ENCODE peak calls at places on chromosomes 1 and 21, in nine cellular contexts. P is IMR-90, N is tibial artery, M is PC-9, E is brain microvascular endothelial cell, I is AG04450, T is A549, U is H9, X is hepatocyte. J is an unnamed sample.
A peak's percentile ranks its signal among the peaks of the same experiment; 100 is the strongest.

GRCh38 chr1:6352138-6352563 is 41.4 kb downstream of the ACOT7 start:
- DNase-seq in P (no peak), N (no peak), M (no peak), E (no peak), I (no peak), T (no peak), U (peak; percentile 94), X (no peak), J (no peak)

GRCh38 chr1:220528679-220529529 is 968 bp downstream of the MARK1 start:
- DNase-seq in P (no peak), N (no peak), M (no peak), E (no peak), I (no peak), T (no peak), U (peak; percentile 48), X (peak; percentile 32), J (peak; percentile 44)

GRCh38 chr21:16578912-16579311 is 849.1 kb downstream of the USP25 start:
- DNase-seq in P (no peak), N (no peak), M (no peak), E (no peak), I (no peak), T (no peak), U (no peak), X (no peak), J (peak; percentile 14)

GRCh38 chr1:26584022-26584485 is 54.5 kb downstream of the RPS6KA1 start:
- DNase-seq in P (no peak), N (no peak), M (no peak), E (no peak), I (no peak), T (peak; percentile 15), U (peak; percentile 70), X (no peak), J (no peak)

GRCh38 chr1:235108185-235108593 is 20.4 kb downstream of the TOMM20 start:
- DNase-seq in P (no peak), N (no peak), M (no peak), E (no peak), I (no peak), T (no peak), U (no peak), X (no peak), J (no peak)

GRCh38 chr1:86616871-86617270 is 70.0 kb downstream of the CLCA4 start:
- DNase-seq in P (no peak), N (no peak), M (peak; percentile 64), E (no peak), I (no peak), T (no peak), U (no peak), X (peak; percentile 29), J (no peak)

GRCh38 chr1:20325844-20326323 is 35.2 kb downstream of the VWA5B1 start:
- DNase-seq in P (peak; percentile 30), N (no peak), M (no peak), E (no peak), I (no peak), T (no peak), U (no peak), X (no peak), J (no peak)

GRCh38 chr1:44251989-44252625 is 38.8 kb downstream of the DMAP1 start:
- DNase-seq in P (no peak), N (no peak), M (no peak), E (no peak), I (no peak), T (no peak), U (no peak), X (no peak), J (no peak)

GRCh38 chr1:59173721-59174120 is 123.2 kb upstream of the FGGY start:
- DNase-seq in P (peak; percentile 93), N (no peak), M (peak; percentile 38), E (peak; percentile 71), I (peak; percentile 55), T (no peak), U (no peak), X (no peak), J (no peak)

GRCh38 chr1:243254233-243254926 is 701 bp downstream of the CEP170 start:
- DNase-seq in P (peak; percentile 48), N (peak; percentile 85), M (peak; percentile 58), E (peak; percentile 53), I (no peak), T (peak; percentile 71), U (peak; percentile 61), X (peak; percentile 67), J (peak; percentile 75)

GRCh38 chr1:117698398-117699160 is 92.7 kb downstream of the TENT5C start:
- DNase-seq in P (peak; percentile 39), N (no peak), M (no peak), E (no peak), I (no peak), T (no peak), U (no peak), X (no peak), J (no peak)

GRCh38 chr1:59156031-59156430 is 140.9 kb upstream of the FGGY start:
- DNase-seq in P (no peak), N (no peak), M (peak; percentile 25), E (no peak), I (no peak), T (no peak), U (no peak), X (no peak), J (no peak)

GRCh38 chr1:91770675-91771074 is 115.3 kb downstream of the TGFBR3 start:
- DNase-seq in P (no peak), N (no peak), M (no peak), E (no peak), I (no peak), T (no peak), U (no peak), X (no peak), J (no peak)

GRCh38 chr1:89994805-89995594 is at the start of gene ZNF326:
- DNase-seq in P (peak; percentile 97), N (peak; percentile 97), M (peak; percentile 97), E (peak; percentile 96), I (peak; percentile 93), T (peak; percentile 86), U (peak; percentile 98), X (peak; percentile 98), J (peak; percentile 97)

GRCh38 chr1:89993541-89993940 is 1.4 kb upstream of the ZNF326 start:
- DNase-seq in P (no peak), N (no peak), M (no peak), E (no peak), I (no peak), T (no peak), U (no peak), X (no peak), J (no peak)

GRCh38 chr1:89996415-89997110 is 1.7 kb downstream of the ZNF326 start:
- DNase-seq in P (no peak), N (no peak), M (no peak), E (no peak), I (no peak), T (no peak), U (no peak), X (no peak), J (no peak)

GRCh38 chr1:89994231-89994804 is 592 bp upstream of the ZNF326 start:
- DNase-seq in P (no peak), N (peak; percentile 67), M (no peak), E (no peak), I (no peak), T (no peak), U (no peak), X (no peak), J (no peak)

DNA sequence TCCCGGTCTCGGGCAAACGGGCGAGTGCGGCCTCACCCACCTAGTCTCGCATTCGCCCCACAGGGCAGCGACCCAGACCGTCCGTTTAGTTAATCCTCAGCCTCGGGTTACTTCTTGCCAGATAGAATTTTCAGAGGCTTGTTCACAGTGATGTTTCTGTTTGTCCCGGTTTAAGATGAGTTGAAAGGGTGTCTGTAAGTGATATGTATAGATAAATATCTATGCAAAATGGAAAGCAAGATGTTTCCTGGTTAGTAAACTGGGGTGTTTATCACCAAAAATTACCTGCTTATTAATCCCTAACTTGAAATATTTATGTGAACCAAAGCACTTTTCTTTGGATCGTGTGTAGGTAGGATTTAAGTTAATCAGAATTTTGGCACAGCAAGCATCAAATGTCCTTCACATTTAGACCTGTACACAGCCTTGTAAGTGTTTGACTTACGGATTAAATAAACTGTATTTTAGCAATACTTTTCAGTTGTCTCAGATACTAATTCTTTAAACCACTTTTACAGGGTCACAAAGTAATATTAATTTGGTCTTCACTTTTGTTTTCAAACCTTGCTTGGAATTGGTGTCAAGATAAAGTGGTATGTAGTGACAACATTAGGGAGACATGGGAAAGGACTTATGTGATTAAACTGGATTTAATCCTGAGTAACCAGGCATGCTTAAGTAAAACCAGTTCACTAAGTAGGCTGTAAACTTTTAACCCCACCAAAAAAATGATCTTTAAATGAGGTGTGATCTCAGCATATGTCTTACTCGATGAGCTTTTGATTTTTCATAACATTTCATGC is 886 bp downstream of the ZNF326 start:
- DNase-seq in P (no peak), N (no peak), M (peak; percentile 57), E (no peak), I (no peak), T (no peak), U (no peak), X (no peak), J (no peak)
- H3K27ac ChIP-seq in P (peak overlapping the region; percentile 95), N (peak overlapping the region; percentile 90), M (peak overlapping the region; percentile 87), E (peak overlapping the region; percentile 97), I (peak overlapping the region; percentile 95), T (peak overlapping the region; percentile 95), U (no peak overlapping the region), X (peak overlapping the region; percentile 99), J (peak overlapping the region; percentile 97)

GRCh38 chr1:223224465-223224864 is 81.4 kb upstream of the TLR5 start:
- DNase-seq in P (no peak), N (no peak), M (no peak), E (no peak), I (no peak), T (no peak), U (peak; percentile 75), X (no peak), J (no peak)
- TF ChIP-seq CTCF in P (no peak), N (no peak), M (no peak), E (no peak), I (no peak), T (no peak), U (no peak), X (no peak), J (no peak)

GRCh38 chr21:33510826-33511225 is 19.3 kb upstream of the DNAJC28 start:
- DNase-seq in P (no peak), N (no peak), M (no peak), E (no peak), I (no peak), T (no peak), U (no peak), X (no peak), J (no peak)

GRCh38 chr21:33514234-33514633 is 22.7 kb upstream of the DNAJC28 start:
- DNase-seq in P (peak; percentile 25), N (no peak), M (no peak), E (no peak), I (no peak), T (no peak), U (no peak), X (no peak), J (peak; percentile 56)

DNA sequence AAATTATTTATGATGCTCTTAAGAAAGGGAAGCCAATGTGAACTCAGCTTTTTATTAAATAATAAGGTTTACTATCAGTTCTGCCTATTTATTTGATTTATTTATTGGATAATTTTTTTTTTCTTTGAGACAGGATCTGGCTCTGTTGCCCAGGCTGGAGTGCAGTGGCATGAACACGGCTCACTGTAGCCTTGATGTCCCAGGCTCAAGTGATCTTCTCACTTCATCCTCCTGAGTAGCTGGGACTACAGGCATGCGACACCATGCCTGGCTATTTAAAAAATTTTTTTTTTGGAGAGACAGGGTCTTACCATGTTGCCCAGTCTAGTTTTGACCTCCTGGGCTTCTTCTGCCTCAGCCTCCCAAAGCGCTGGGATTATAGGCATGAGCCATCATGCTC is 21.0 kb upstream of the DNAJC28 start:
- DNase-seq in P (no peak), N (no peak), M (no peak), E (no peak), I (no peak), T (no peak), U (no peak), X (no peak), J (no peak)
- H3K27ac ChIP-seq in P (no peak overlapping the region), N (no peak overlapping the region), M (no peak overlapping the region), E (no peak overlapping the region), I (no peak overlapping the region), T (no peak overlapping the region), U (no peak overlapping the region), X (no peak overlapping the region), J (no peak overlapping the region)

GRCh38 chr21:17688912-17689874 is 76.5 kb upstream of the BTG3 start:
- DNase-seq in P (peak; percentile 12), N (no peak), M (peak; percentile 89), E (peak; percentile 5), I (no peak), T (no peak), U (peak; percentile 52), X (peak; percentile 55), J (no peak)
- TF ChIP-seq CTCF in P (no peak), N (no peak), M (peak; percentile 73), E (peak; percentile 25), I (no peak), T (peak; percentile 9), U (peak; percentile 59), X (peak; percentile 43), J (no peak)